ENCODE peak calls at places on chromosomes 4 and X, in five cellular contexts. H is HCT116, O is neuronal stem cell, M is MM.1S, L is neural progenitor cell. Q is an unnamed sample. For H3K4me1, the result is how much of the 10 kb centered on the place peaks cover.

GRCh38 chr4:20895988-20896387 is 195.7 kb downstream of the PACRGL start:
- DNase-seq in M (no peak), O (no peak), H (no peak), L (no peak), Q (no peak)

GRCh38 chrX:19772306-19772705 is 115.1 kb downstream of the SH3KBP1 start:
- DNase-seq in H (no peak), M (no peak), L (no peak), O (no peak), Q (no peak)

GRCh38 chr4:155017426-155017825 is 191.0 kb upstream of the NPY2R start:
- DNase-seq in H (no peak), M (no peak), O (no peak), L (no peak), Q (no peak)

GRCh38 chr4:167234388-167234881 is at the start of gene SPOCK3:
- DNase-seq in L (peak), H (peak), O (peak), M (peak), Q (peak)

GRCh38 chr4:183729430-183730328 is 70.6 kb downstream of the TRAPPC11 start:
- DNase-seq in H (no peak), L (no peak), O (no peak), M (no peak), Q (no peak)

GRCh38 chr4:151015458-151016344 is 617 bp upstream of the LRBA start:
- DNase-seq in O (peak), L (peak), H (peak), M (peak), Q (peak)

GRCh38 chr4:169677150-169677732 is 56.9 kb downstream of the CLCN3 start:
- DNase-seq in M (no peak), L (no peak), H (no peak), O (no peak), Q (no peak)

GRCh38 chrX:35670894-35671293 is 127.2 kb upstream of the MAGEB16 start:
- DNase-seq in L (no peak), H (no peak), M (no peak), O (no peak), Q (no peak)

GRCh38 chr4:85603437-85604336 is 128.7 kb downstream of the ARHGAP24 start:
- DNase-seq in L (no peak), O (no peak), M (no peak), H (no peak), Q (no peak)

GRCh38 chr4:27407616-27408015 is 547.0 kb downstream of the STIM2 start:
- DNase-seq in L (no peak), M (no peak), H (no peak), O (no peak), Q (no peak)

GRCh38 chrX:65677954-65678469 is 10.6 kb downstream of the MSN start:
- DNase-seq in L (no peak), M (no peak), H (peak), O (no peak), Q (no peak)

GRCh38 chr4:18464160-18464559 is 442.6 kb upstream of the LCORL start:
- DNase-seq in O (no peak), M (no peak), H (no peak), L (no peak), Q (no peak)

GRCh38 chr4:156378053-156378665 is 424.5 kb upstream of the CTSO start:
- DNase-seq in L (peak), M (peak), O (peak), H (peak), Q (peak)

GRCh38 chr4:107978716-107979451 is 10.8 kb upstream of the HADH start:
- DNase-seq in H (no peak), M (no peak), O (no peak), L (no peak), Q (no peak)

GRCh38 chrX:136086521-136086920 is 60.8 kb upstream of the FHL1 start:
- DNase-seq in H (no peak), O (no peak), M (no peak), L (no peak), Q (no peak)

GRCh38 chrX:75746891-75747639 is 38.0 kb downstream of the MAGEE2 start:
- DNase-seq in L (peak), M (no peak), H (no peak), O (no peak), Q (peak)

GRCh38 chr4:39464886-39465501 is 6.1 kb downstream of the LIAS start:
- DNase-seq in O (no peak), H (peak), L (no peak), M (no peak), Q (no peak)

GRCh38 chr4:7214359-7214758 is 22.0 kb downstream of the SORCS2 start:
- DNase-seq in O (no peak), L (no peak), M (no peak), H (no peak), Q (no peak)

GRCh38 chrX:920234-920799 is 289.7 kb downstream of the SHOX start:
- DNase-seq in L (no peak), H (no peak), O (no peak), M (no peak), Q (no peak)

GRCh38 chr4:41028392-41029076 is 185.8 kb downstream of the APBB2 start:
- DNase-seq in O (no peak), L (no peak), M (no peak), H (no peak), Q (no peak)

GRCh38 chr4:113730467-113731216 is 30.9 kb downstream of the CAMK2D start:
- DNase-seq in H (no peak), L (no peak), M (no peak), O (no peak), Q (no peak)

GRCh38 chr4:2507855-2508254 is 28.6 kb upstream of the FAM193A start:
- DNase-seq in L (no peak), M (no peak), H (no peak), O (no peak), Q (no peak)

GRCh38 chrX:153651540-153652079 is 4.6 kb downstream of the DUSP9 start:
- DNase-seq in L (no peak), O (no peak), M (no peak), H (no peak), Q (peak)

GRCh38 chrX:94123062-94123461 is 449.1 kb downstream of the FAM133A start:
- DNase-seq in H (no peak), M (peak), L (no peak), O (no peak), Q (no peak)

GRCh38 chrX:150337026-150337425 is 26.1 kb upstream of the MAMLD1 start:
- DNase-seq in L (no peak), H (no peak), O (no peak), M (no peak), Q (no peak)

GRCh38 chr4:55127521-55127920 is 2.1 kb upstream of the KDR start:
- DNase-seq in M (no peak), L (no peak), H (no peak), O (no peak), Q (no peak)

GRCh38 chr4:40915318-40916217 is 165.8 kb downstream of the NSUN7 start:
- DNase-seq in M (no peak), O (no peak), L (peak), H (no peak), Q (no peak)

GRCh38 chr4:1793496-1793840 is 375 bp downstream of the FGFR3 start:
- DNase-seq in O (no peak), L (peak), H (no peak), M (peak), Q (peak)

GRCh38 chrX:18026171-18026570 is 165.1 kb upstream of the RAI2 start:
- DNase-seq in O (no peak), H (no peak), M (no peak), L (no peak), Q (no peak)

GRCh38 chrX:151984891-151985290 is 10.4 kb upstream of the GABRE start:
- DNase-seq in L (no peak), O (no peak), H (no peak), M (no peak), Q (no peak)

GRCh38 chrX:40845331-40845911 is 110.1 kb upstream of the MED14 start:
- DNase-seq in H (no peak), O (no peak), L (peak), M (no peak), Q (peak)

DNA sequence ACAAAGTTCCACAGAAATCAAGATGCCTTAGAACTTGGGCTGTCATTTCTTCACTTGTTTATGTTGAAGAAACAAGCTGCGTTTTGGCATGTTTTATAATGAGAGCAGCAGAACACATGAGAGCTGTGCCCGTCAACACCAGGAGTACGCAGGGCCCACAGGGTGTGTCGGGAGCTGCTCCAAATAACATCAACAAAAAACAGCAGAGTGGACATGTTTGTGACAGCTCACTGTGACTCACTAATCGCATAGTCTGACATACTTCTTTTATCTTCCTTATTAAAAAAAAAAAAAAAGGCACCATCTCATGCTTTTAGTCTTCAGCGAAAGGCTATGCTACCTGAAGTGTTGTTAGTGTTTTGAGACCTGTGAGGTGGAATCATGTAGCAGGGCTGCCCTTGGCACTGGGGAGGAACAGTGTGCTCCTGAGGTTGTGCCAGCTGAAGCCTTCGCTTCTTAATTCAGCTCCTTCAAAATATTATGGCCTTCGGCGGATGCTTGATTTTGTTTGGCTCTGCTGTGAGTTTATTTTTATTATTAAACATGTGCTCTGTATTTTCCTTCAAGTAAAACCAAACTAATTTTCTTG is 32.8 kb downstream of the FHDC1 start:
- DNase-seq in L (no peak), H (no peak), O (no peak), M (no peak), Q (no peak)
- H3K4me1 ChIP-seq in L (under half), H (under half), O (under half), M (under half), Q (under half)

DNA sequence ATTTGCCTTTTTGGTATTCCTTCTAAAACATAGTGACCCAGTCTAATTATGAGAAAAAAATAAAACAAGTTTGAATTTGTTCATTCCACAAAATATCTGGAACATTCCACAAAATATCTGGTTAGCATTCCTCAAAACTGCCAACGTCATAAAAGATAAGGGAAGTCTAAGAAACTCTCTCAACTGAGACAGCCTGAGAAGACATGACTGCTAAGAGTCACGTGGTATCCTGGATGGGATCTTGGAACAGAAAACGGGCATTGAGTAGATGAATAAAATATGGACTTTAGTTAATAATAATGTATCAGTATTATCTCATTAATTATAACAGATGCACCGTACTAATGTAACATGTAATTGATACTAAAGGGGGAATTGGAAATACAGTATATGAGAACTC is 280.9 kb downstream of the ARAP2 start:
- DNase-seq in M (no peak), O (no peak), L (no peak), H (no peak), Q (no peak)
- H3K9ac ChIP-seq in M (no peak), O (no peak), L (no peak), H (no peak), Q (no peak)

DNA sequence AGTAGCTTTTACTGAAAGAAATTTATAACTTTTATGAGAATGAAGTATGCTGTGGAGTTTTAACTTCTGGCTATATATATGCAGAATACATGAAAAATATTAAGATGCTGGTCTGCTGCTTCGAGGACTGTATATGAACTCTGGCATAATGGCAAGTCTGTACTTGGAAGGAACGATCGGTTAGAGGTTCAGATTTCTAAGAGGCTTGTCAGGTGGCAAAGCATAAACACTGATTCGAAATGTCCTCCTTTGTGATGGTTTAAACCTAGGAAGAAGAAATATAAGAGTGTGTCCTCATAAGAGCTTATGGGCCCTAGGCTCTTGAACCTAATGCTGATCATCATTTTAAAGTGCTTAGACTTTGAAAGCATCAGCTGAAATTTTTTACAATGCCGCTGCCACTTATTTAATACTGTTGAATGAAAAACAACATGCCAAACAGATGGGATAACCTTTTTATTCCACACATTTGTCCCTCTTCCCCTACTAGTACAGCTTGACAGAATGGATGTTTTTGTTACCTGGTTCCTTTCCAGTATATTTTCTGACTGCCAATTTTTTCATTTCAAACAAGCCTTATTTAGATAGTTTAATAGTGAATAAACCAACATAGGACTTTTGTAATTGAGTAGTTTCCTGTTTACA is 8.7 kb downstream of the SPRY1 start:
- DNase-seq in L (no peak), O (no peak), H (no peak), M (no peak), Q (no peak)
- H3K4me1 ChIP-seq in L (half or more), O (under half), H (under half), M (under half), Q (under half)

DNA sequence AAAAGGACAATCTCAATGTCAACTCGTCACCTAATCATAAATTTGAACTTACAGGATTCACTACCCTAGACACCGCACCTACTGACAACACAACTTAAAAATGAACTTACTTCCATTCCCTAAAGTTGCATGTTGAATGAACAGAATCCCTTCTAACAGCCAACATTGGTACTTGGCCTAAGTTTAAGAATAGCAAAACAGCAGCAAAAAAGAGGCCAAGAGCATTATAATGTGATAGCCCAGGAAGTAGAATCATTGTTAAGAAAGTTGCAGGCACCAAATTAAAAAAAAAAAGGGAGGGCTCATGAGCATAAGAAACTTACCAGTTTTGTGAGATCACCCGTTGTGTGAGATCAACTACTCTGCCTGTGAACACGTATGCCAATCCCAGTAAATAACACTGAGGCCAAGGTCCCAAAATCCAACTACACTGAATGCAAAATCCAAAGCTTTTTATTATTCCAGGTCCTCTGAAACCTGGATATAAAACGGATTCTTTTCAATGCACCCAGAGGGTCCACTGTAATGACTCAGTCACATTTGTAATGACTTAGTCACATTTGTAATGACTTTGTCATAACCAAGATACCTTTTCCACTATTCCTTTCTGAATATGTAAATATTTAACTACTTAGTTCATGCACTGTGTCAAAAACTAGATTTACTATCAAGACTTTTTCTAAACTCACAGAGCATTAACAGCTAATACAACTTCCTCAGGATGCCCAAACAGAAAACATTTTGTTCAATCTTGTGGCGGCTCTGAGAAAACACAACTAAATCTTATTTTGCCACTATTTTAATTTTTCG is 6.8 kb downstream of the HNRNPDL start:
- DNase-seq in M (no peak), H (no peak), O (no peak), L (no peak), Q (no peak)
- H3K9ac ChIP-seq in M (no peak), H (no peak), O (no peak), L (no peak), Q (no peak)

GRCh38 chr4:5365071-5366008 is 314.1 kb downstream of the STK32B start:
- DNase-seq in H (peak), M (peak), O (peak), L (no peak), Q (peak)
- H3K4me1 ChIP-seq in H (under half), M (under half), O (under half), L (under half), Q (under half)

GRCh38 chr4:145951931-145952330 is 13.3 kb upstream of the ZNF827 start:
- DNase-seq in O (no peak), H (no peak), L (no peak), M (no peak), Q (no peak)
- H3K9ac ChIP-seq in O (no peak), H (no peak), L (no peak), M (no peak), Q (no peak)

GRCh38 chr4:95398217-95398616 is 150.6 kb downstream of the UNC5C start:
- DNase-seq in H (no peak), M (no peak), L (no peak), O (no peak), Q (no peak)
- H3K4me1 ChIP-seq in H (under half), M (under half), L (under half), O (under half), Q (under half)